ENCODE peak calls at places on chromosomes 3 and 15, in four cellular contexts. L is lung microvascular endothelial cell, W is adrenal gland, K is iPS DF 6.9. D is an unnamed sample.
A peak's percentile ranks its signal among the peaks of the same experiment; 100 is the strongest.

GRCh38 chr3:184380210-184380626 is 364 bp downstream of the CHRD start:
- DNase-seq in L (peak; percentile 33), W (peak; percentile 82), K (no peak), D (peak; percentile 83)

GRCh38 chr3:15791525-15791924 is 6.3 kb downstream of the ANKRD28 start:
- DNase-seq in L (no peak), W (no peak), K (no peak), D (no peak)

GRCh38 chr3:12662593-12663310 is 1.2 kb downstream of the RAF1 start:
- DNase-seq in L (peak; percentile 48), W (peak; percentile 50), K (no peak), D (peak; percentile 55)

GRCh38 chr3:128965818-128966217 is 28.1 kb downstream of the CFAP92 start:
- DNase-seq in L (no peak), W (no peak), K (no peak), D (no peak)

GRCh38 chr3:157282261-157283191 is 122.6 kb upstream of the CCNL1 start:
- DNase-seq in L (peak; percentile 95), W (peak; percentile 40), K (no peak), D (no peak)

GRCh38 chr3:194675081-194675640 is 3.2 kb upstream of the LSG1 start:
- DNase-seq in L (no peak), W (no peak), K (no peak), D (no peak)

GRCh38 chr3:38150780-38151528 is 12.5 kb downstream of the MYD88 start:
- DNase-seq in L (no peak), W (no peak), K (no peak), D (no peak)

GRCh38 chr3:189108032-189108431 is 63.7 kb upstream of the TPRG1 start:
- DNase-seq in L (no peak), W (no peak), K (no peak), D (no peak)

GRCh38 chr3:318903-319302 is 122.3 kb downstream of the CHL1 start:
- DNase-seq in L (no peak), W (no peak), K (no peak), D (no peak)

GRCh38 chr15:25684521-25685215 is 178.5 kb downstream of the ATP10A start:
- DNase-seq in L (no peak), W (peak; percentile 77), K (no peak), D (peak; percentile 51)

GRCh38 chr15:70164910-70165791 is 67.4 kb upstream of the TLE3 start:
- DNase-seq in L (peak; percentile 44), W (no peak), K (no peak), D (no peak)

D was measured in left ventricle myocardium superior.